ENCODE peak calls at places on chromosomes 5 and 9, in seven cellular contexts. C, Y, L, O, K, R and U are unnamed samples.

GRCh38 chr9:135660407-135660806 is 2.7 kb upstream of the LCN9 start:
- DNase-seq in C (no peak), Y (no peak), L (no peak), O (no peak), K (no peak), R (no peak), U (no peak)

GRCh38 chr5:79513519-79514390 is at the start of gene HOMER1:
- DNase-seq in C (peak), Y (peak), L (peak), O (peak), K (peak), R (peak), U (no peak)

GRCh38 chr5:65623482-65623881 is 651 bp downstream of the TRIM23 start:
- DNase-seq in C (no peak), Y (no peak), L (no peak), O (no peak), K (no peak), R (no peak), U (no peak)

GRCh38 chr5:55324815-55325418 is 17.1 kb downstream of the MTREX start:
- DNase-seq in C (no peak), Y (peak), L (peak), O (peak), K (peak), R (no peak), U (no peak)

GRCh38 chr5:15574121-15574520 is 74.1 kb downstream of the FBXL7 start:
- DNase-seq in C (no peak), Y (no peak), L (no peak), O (no peak), K (no peak), R (no peak), U (no peak)

GRCh38 chr9:19470567-19470966 is 61.8 kb downstream of the ACER2 start:
- DNase-seq in C (no peak), Y (no peak), L (no peak), O (no peak), K (no peak), R (no peak), U (no peak)

GRCh38 chr9:126411948-126412284 is 85.3 kb downstream of the MVB12B start:
- DNase-seq in C (no peak), Y (peak), L (no peak), O (no peak), K (no peak), R (no peak), U (no peak)

GRCh38 chr5:88979244-88979643 is 96.3 kb upstream of the MEF2C start:
- DNase-seq in C (no peak), Y (no peak), L (no peak), O (no peak), K (no peak), R (peak), U (no peak)

GRCh38 chr5:168295574-168296201 is 4.2 kb downstream of the WWC1 start:
- DNase-seq in C (peak), Y (no peak), L (peak), O (no peak), K (peak), R (no peak), U (no peak)

GRCh38 chr9:114178756-114179450 is 23.6 kb downstream of the COL27A1 start:
- DNase-seq in C (no peak), Y (no peak), L (no peak), O (no peak), K (no peak), R (no peak), U (no peak)